ENCODE peak calls at places on chromosome 6, in eight cellular contexts. One of them, this sample, is unnamed.

GRCh38 chr6:85610182-85610895 is 16.7 kb upstream of the SNX14 start:
- DNase-seq in body of pancreas: no peak
- DNase-seq in kidney: no peak
- DNase-seq in neural progenitor cell: no peak
- DNase-seq in OCI-LY7: no peak
- DNase-seq in PC-3: no peak
- DNase-seq in spleen: no peak
- DNase-seq in psoas muscle: no peak
- DNase-seq in this sample: no peak

GRCh38 chr6:158481612-158482473 is 78.0 kb upstream of the TMEM181 start:
- DNase-seq in neural progenitor cell: no peak
- DNase-seq in psoas muscle: no peak
- DNase-seq in PC-3: peak; percentile 88
- DNase-seq in spleen: no peak
- DNase-seq in kidney: no peak
- DNase-seq in OCI-LY7: no peak
- DNase-seq in body of pancreas: no peak
- DNase-seq in this sample: no peak

GRCh38 chr6:105892577-105893262 is 193.4 kb upstream of the PRDM1 start:
- DNase-seq in spleen: no peak
- DNase-seq in body of pancreas: peak; percentile 70
- DNase-seq in PC-3: no peak
- DNase-seq in psoas muscle: no peak
- DNase-seq in kidney: no peak
- DNase-seq in neural progenitor cell: no peak
- DNase-seq in OCI-LY7: peak; percentile 94
- DNase-seq in this sample: no peak

GRCh38 chr6:74115674-74116073 is 419.7 kb downstream of the CD109 start:
- DNase-seq in body of pancreas: no peak
- DNase-seq in kidney: no peak
- DNase-seq in spleen: no peak
- DNase-seq in neural progenitor cell: no peak
- DNase-seq in PC-3: no peak
- DNase-seq in psoas muscle: no peak
- DNase-seq in OCI-LY7: no peak
- DNase-seq in this sample: no peak

GRCh38 chr6:117906905-117907599 is at the start of gene SLC35F1:
- DNase-seq in spleen: no peak
- DNase-seq in kidney: peak; percentile 71
- DNase-seq in OCI-LY7: no peak
- DNase-seq in body of pancreas: peak; percentile 44
- DNase-seq in PC-3: no peak
- DNase-seq in psoas muscle: peak; percentile 58
- DNase-seq in neural progenitor cell: peak; percentile 89
- DNase-seq in this sample: peak; percentile 77

GRCh38 chr6:131381052-131381451 is 192.0 kb upstream of the ARG1 start:
- DNase-seq in PC-3: no peak
- DNase-seq in spleen: no peak
- DNase-seq in neural progenitor cell: no peak
- DNase-seq in psoas muscle: no peak
- DNase-seq in body of pancreas: no peak
- DNase-seq in OCI-LY7: no peak
- DNase-seq in kidney: no peak
- DNase-seq in this sample: no peak

GRCh38 chr6:129102741-129103140 is 219.8 kb downstream of the LAMA2 start:
- DNase-seq in neural progenitor cell: peak; percentile 15
- DNase-seq in psoas muscle: no peak
- DNase-seq in kidney: no peak
- DNase-seq in spleen: no peak
- DNase-seq in body of pancreas: peak; percentile 19
- DNase-seq in OCI-LY7: no peak
- DNase-seq in PC-3: no peak
- DNase-seq in this sample: no peak

GRCh38 chr6:75171581-75172360 is 34.1 kb downstream of the COL12A1 start:
- DNase-seq in psoas muscle: no peak
- DNase-seq in neural progenitor cell: no peak
- DNase-seq in kidney: no peak
- DNase-seq in spleen: no peak
- DNase-seq in OCI-LY7: no peak
- DNase-seq in PC-3: no peak
- DNase-seq in body of pancreas: no peak
- DNase-seq in this sample: no peak

GRCh38 chr6:105178110-105178509 is 1.7 kb downstream of the POPDC3 start:
- DNase-seq in PC-3: peak; percentile 85
- DNase-seq in neural progenitor cell: no peak
- DNase-seq in OCI-LY7: no peak
- DNase-seq in body of pancreas: no peak
- DNase-seq in psoas muscle: no peak
- DNase-seq in spleen: no peak
- DNase-seq in kidney: no peak
- DNase-seq in this sample: no peak

GRCh38 chr6:52012582-52012981 is 74.8 kb downstream of the PKHD1 start:
- DNase-seq in kidney: no peak
- DNase-seq in OCI-LY7: no peak
- DNase-seq in psoas muscle: no peak
- DNase-seq in PC-3: no peak
- DNase-seq in body of pancreas: no peak
- DNase-seq in spleen: no peak
- DNase-seq in neural progenitor cell: no peak
- DNase-seq in this sample: no peak

GRCh38 chr6:52015953-52016352 is 71.5 kb downstream of the PKHD1 start:
- DNase-seq in OCI-LY7: no peak
- DNase-seq in PC-3: no peak
- DNase-seq in neural progenitor cell: no peak
- DNase-seq in kidney: no peak
- DNase-seq in spleen: no peak
- DNase-seq in body of pancreas: no peak
- DNase-seq in psoas muscle: no peak
- DNase-seq in this sample: no peak

GRCh38 chr6:52016918-52017748 is 70.3 kb downstream of the PKHD1 start:
- DNase-seq in neural progenitor cell: peak; percentile 24
- DNase-seq in spleen: no peak
- DNase-seq in body of pancreas: peak; percentile 32
- DNase-seq in psoas muscle: no peak
- DNase-seq in OCI-LY7: no peak
- DNase-seq in kidney: no peak
- DNase-seq in PC-3: no peak
- DNase-seq in this sample: no peak

GRCh38 chr6:52013035-52013434 is 74.4 kb downstream of the PKHD1 start:
- DNase-seq in neural progenitor cell: no peak
- DNase-seq in spleen: no peak
- DNase-seq in psoas muscle: no peak
- DNase-seq in kidney: no peak
- DNase-seq in OCI-LY7: no peak
- DNase-seq in body of pancreas: peak; percentile 28
- DNase-seq in PC-3: peak; percentile 85
- DNase-seq in this sample: no peak

DNA sequence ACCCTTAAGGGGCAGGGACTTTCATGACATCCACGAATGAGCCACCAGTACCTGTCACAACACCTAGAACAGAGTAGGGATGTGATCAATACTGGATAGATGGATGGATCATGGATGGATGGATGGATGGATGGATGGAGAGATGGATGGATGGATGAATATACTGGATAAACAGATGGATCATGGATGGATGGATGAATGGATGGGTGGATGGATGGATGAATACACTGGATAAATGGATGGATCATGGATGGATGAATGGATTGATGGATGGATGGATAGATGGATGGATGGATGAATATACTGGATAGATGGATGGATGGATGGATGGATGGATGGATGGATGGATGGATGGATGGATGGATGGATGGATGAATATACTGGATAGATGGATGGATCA is 73.0 kb downstream of the PKHD1 start:
- DNase-seq in spleen: no peak
- DNase-seq in neural progenitor cell: no peak
- DNase-seq in PC-3: no peak
- DNase-seq in body of pancreas: no peak
- DNase-seq in psoas muscle: no peak
- DNase-seq in OCI-LY7: no peak
- DNase-seq in kidney: no peak
- DNase-seq in this sample: no peak
- H3K27ac ChIP-seq in spleen: no peak overlapping the region
- H3K27ac ChIP-seq in neural progenitor cell: no peak overlapping the region
- H3K27ac ChIP-seq in PC-3: no peak overlapping the region
- H3K27ac ChIP-seq in body of pancreas: no peak overlapping the region
- H3K27ac ChIP-seq in psoas muscle: no peak overlapping the region
- H3K27ac ChIP-seq in OCI-LY7: no peak overlapping the region
- H3K27ac ChIP-seq in kidney: no peak overlapping the region
- H3K27ac ChIP-seq in this sample: no peak overlapping the region

GRCh38 chr6:94254689-94255088 is 835.3 kb upstream of the EPHA7 start:
- DNase-seq in PC-3: peak; percentile 5
- DNase-seq in body of pancreas: no peak
- DNase-seq in kidney: no peak
- DNase-seq in psoas muscle: no peak
- DNase-seq in neural progenitor cell: peak; percentile 43
- DNase-seq in OCI-LY7: no peak
- DNase-seq in spleen: no peak
- DNase-seq in this sample: no peak
- TF ChIP-seq CTCF in PC-3: peak; percentile 32
- TF ChIP-seq CTCF in body of pancreas: no peak
- TF ChIP-seq CTCF in kidney: no peak
- TF ChIP-seq CTCF in psoas muscle: no peak
- TF ChIP-seq CTCF in neural progenitor cell: peak; percentile 61
- TF ChIP-seq CTCF in OCI-LY7: no peak
- TF ChIP-seq CTCF in spleen: no peak
- TF ChIP-seq CTCF in this sample: peak; percentile 35

GRCh38 chr6:20246107-20246506 is 33.8 kb upstream of the MBOAT1 start:
- DNase-seq in spleen: no peak
- DNase-seq in neural progenitor cell: no peak
- DNase-seq in body of pancreas: no peak
- DNase-seq in OCI-LY7: no peak
- DNase-seq in kidney: no peak
- DNase-seq in PC-3: no peak
- DNase-seq in psoas muscle: no peak
- DNase-seq in this sample: no peak
- H3K27ac ChIP-seq in spleen: no peak overlapping the region
- H3K27ac ChIP-seq in neural progenitor cell: no peak overlapping the region
- H3K27ac ChIP-seq in body of pancreas: no peak overlapping the region
- H3K27ac ChIP-seq in OCI-LY7: no peak overlapping the region
- H3K27ac ChIP-seq in kidney: no peak overlapping the region
- H3K27ac ChIP-seq in PC-3: no peak overlapping the region
- H3K27ac ChIP-seq in psoas muscle: no peak overlapping the region
- H3K27ac ChIP-seq in this sample: no peak overlapping the region

DNA sequence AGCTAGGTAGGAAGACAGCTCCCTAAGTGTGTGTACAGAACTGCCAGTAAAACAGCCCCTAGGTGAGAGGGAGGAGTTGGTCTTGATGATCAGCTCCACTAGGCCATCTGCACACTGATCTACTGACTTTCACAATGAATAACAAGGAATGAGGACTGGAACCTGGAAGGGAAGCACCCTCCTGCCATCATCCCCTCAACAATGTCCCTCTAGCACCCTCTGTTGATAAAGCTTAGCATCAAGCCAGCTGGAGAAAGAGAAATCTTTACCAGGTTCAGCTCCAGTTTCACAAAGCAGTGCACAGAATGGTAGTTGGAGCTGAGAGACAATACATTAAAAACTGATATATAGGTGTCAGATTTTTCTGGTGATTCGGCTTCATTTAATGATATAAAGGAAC is 57.2 kb upstream of the IRAK1BP1 start:
- DNase-seq in psoas muscle: no peak
- DNase-seq in OCI-LY7: no peak
- DNase-seq in PC-3: peak; percentile 52
- DNase-seq in neural progenitor cell: peak; percentile 70
- DNase-seq in kidney: no peak
- DNase-seq in body of pancreas: no peak
- DNase-seq in spleen: no peak
- DNase-seq in this sample: no peak
- TF ChIP-seq CTCF in psoas muscle: no peak
- TF ChIP-seq CTCF in OCI-LY7: peak; percentile 63
- TF ChIP-seq CTCF in PC-3: peak; percentile 64
- TF ChIP-seq CTCF in neural progenitor cell: peak; percentile 72
- TF ChIP-seq CTCF in kidney: no peak
- TF ChIP-seq CTCF in body of pancreas: no peak
- TF ChIP-seq CTCF in spleen: no peak
- TF ChIP-seq CTCF in this sample: peak; percentile 42

GRCh38 chr6:163836916-163837660 is 422.6 kb downstream of the QKI start:
- DNase-seq in body of pancreas: no peak
- DNase-seq in psoas muscle: no peak
- DNase-seq in spleen: no peak
- DNase-seq in PC-3: no peak
- DNase-seq in kidney: no peak
- DNase-seq in neural progenitor cell: peak; percentile 26
- DNase-seq in OCI-LY7: no peak
- DNase-seq in this sample: no peak
- H3K27ac ChIP-seq in body of pancreas: no peak overlapping the region
- H3K27ac ChIP-seq in psoas muscle: peak overlapping the region; percentile 53
- H3K27ac ChIP-seq in spleen: no peak overlapping the region
- H3K27ac ChIP-seq in PC-3: no peak overlapping the region
- H3K27ac ChIP-seq in kidney: no peak overlapping the region
- H3K27ac ChIP-seq in neural progenitor cell: peak overlapping the region; percentile 43
- H3K27ac ChIP-seq in OCI-LY7: no peak overlapping the region
- H3K27ac ChIP-seq in this sample: peak overlapping the region; percentile 68

GRCh38 chr6:121791396-121792315 is 356.2 kb downstream of the GJA1 start:
- DNase-seq in neural progenitor cell: peak; percentile 33
- DNase-seq in psoas muscle: no peak
- DNase-seq in spleen: no peak
- DNase-seq in OCI-LY7: no peak
- DNase-seq in PC-3: peak; percentile 8
- DNase-seq in kidney: no peak
- DNase-seq in body of pancreas: no peak
- DNase-seq in this sample: no peak
- TF ChIP-seq CTCF in neural progenitor cell: peak; percentile 31
- TF ChIP-seq CTCF in psoas muscle: no peak
- TF ChIP-seq CTCF in spleen: no peak
- TF ChIP-seq CTCF in OCI-LY7: no peak
- TF ChIP-seq CTCF in PC-3: no peak
- TF ChIP-seq CTCF in kidney: no peak
- TF ChIP-seq CTCF in body of pancreas: no peak
- TF ChIP-seq CTCF in this sample: no peak